ENCODE peak calls at places on chromosomes 4 and X, in eight cellular contexts. Z is dorsolateral prefrontal cortex, L is fibroblast of mammary gland, F is Peyer's patch, E is fibroblast of lung, S is heart right ventricle, R is choroid plexus epithelial cell, J is suprapubic skin. I is an unnamed sample.
A peak's percentile ranks its signal among the peaks of the same experiment; 100 is the strongest.

GRCh38 chr4:168509786-168510185 is 12.9 kb downstream of the PALLD start:
- DNase-seq in Z (no peak), L (peak; percentile 94), F (no peak), E (peak; percentile 80), S (no peak), R (peak; percentile 93), J (no peak), I (no peak)

GRCh38 chr4:38141808-38142500 is 181.8 kb downstream of the PTTG2 start:
- DNase-seq in Z (no peak), L (peak; percentile 94), F (no peak), E (peak; percentile 83), S (no peak), R (peak; percentile 63), J (peak; percentile 70), I (no peak)

GRCh38 chr4:157005193-157005592 is 33.6 kb upstream of the PDGFC start:
- DNase-seq in Z (no peak), L (no peak), F (no peak), E (no peak), S (no peak), R (no peak), J (no peak), I (no peak)

GRCh38 chrX:11135483-11136185 is 24.5 kb downstream of the HCCS start:
- DNase-seq in Z (no peak), L (no peak), F (no peak), E (no peak), S (no peak), R (no peak), J (no peak), I (no peak)

GRCh38 chr4:182748283-182748682 is 168.9 kb downstream of the DCTD start:
- DNase-seq in Z (no peak), L (no peak), F (no peak), E (no peak), S (no peak), R (no peak), J (no peak), I (no peak)

GRCh38 chr4:184937030-184937710 is 81.1 kb upstream of the HELT start:
- DNase-seq in Z (no peak), L (no peak), F (no peak), E (no peak), S (no peak), R (no peak), J (no peak), I (peak; percentile 32)

GRCh38 chr4:8353912-8354453 is 84.4 kb downstream of the HTRA3 start:
- DNase-seq in Z (no peak), L (peak; percentile 22), F (no peak), E (peak; percentile 91), S (no peak), R (peak; percentile 84), J (no peak), I (no peak)

GRCh38 chr4:153553155-153553819 is 87.1 kb downstream of the TMEM131L start:
- DNase-seq in Z (no peak), L (no peak), F (no peak), E (peak; percentile 20), S (no peak), R (no peak), J (no peak), I (no peak)

GRCh38 chrX:19670854-19671620 is 155.7 kb upstream of the MAP3K15 start:
- DNase-seq in Z (peak; percentile 43), L (peak; percentile 87), F (peak; percentile 56), E (peak; percentile 84), S (peak; percentile 18), R (peak; percentile 61), J (no peak), I (no peak)

GRCh38 chrX:69082055-69082752 is 83.0 kb downstream of the PJA1 start:
- DNase-seq in Z (no peak), L (no peak), F (no peak), E (no peak), S (no peak), R (no peak), J (no peak), I (no peak)

GRCh38 chr4:101345271-101345595 is 2.1 kb downstream of the PPP3CA start:
- DNase-seq in Z (peak; percentile 54), L (peak; percentile 58), F (no peak), E (peak; percentile 43), S (no peak), R (peak; percentile 55), J (no peak), I (peak; percentile 12)

GRCh38 chrX:151384807-151385206 is 12.2 kb upstream of the VMA21 start:
- DNase-seq in Z (no peak), L (no peak), F (no peak), E (no peak), S (no peak), R (no peak), J (no peak), I (peak; percentile 19)

GRCh38 chr4:1622956-1623355 is 61.2 kb downstream of the FAM53A start:
- DNase-seq in Z (no peak), L (no peak), F (no peak), E (no peak), S (no peak), R (no peak), J (no peak), I (no peak)

GRCh38 chr4:1621526-1621925 is 62.6 kb downstream of the FAM53A start:
- DNase-seq in Z (no peak), L (no peak), F (no peak), E (no peak), S (no peak), R (no peak), J (no peak), I (no peak)

GRCh38 chr4:1623821-1624518 is 60.1 kb downstream of the FAM53A start:
- DNase-seq in Z (no peak), L (no peak), F (no peak), E (no peak), S (no peak), R (no peak), J (no peak), I (no peak)

GRCh38 chr4:1623390-1623789 is 60.7 kb downstream of the FAM53A start:
- DNase-seq in Z (no peak), L (no peak), F (no peak), E (no peak), S (no peak), R (no peak), J (no peak), I (no peak)

DNA sequence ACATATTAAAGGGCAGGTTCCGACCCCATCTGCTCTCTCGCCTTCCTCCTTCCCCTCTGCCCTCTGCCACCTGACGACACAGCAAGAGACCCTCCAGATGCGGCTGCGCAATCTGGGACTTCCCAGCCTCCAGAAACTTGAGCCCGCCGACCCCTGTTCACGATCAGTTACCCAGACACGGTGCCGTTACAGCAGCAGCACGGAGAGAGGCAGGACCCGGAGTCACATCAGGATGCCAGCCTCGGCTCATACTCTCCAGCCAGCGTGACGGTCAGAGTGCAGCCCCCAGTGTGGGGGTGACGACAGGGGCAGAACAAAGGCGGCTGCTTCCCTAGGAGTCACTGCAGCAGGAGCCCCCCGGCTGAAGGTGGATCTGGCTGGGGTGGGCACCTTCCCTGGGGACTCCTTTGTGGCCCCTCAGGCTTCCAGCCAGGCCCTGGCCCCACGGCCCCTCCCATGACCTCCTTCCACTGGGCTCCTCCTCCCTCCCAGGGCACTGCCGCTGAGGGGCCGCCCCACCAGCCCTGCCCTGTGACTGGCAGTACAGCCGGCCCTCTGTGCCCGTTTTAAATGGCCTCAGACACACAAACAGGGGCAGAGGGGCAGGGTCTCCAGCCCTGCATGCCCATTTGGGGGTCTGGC is 62.0 kb downstream of the FAM53A start:
- DNase-seq in Z (no peak), L (no peak), F (no peak), E (no peak), S (no peak), R (no peak), J (no peak), I (no peak)
- TF ChIP-seq CTCF in Z (no peak), L (no peak), F (no peak), E (no peak), S (no peak), R (no peak), J (no peak), I (no peak)

GRCh38 chr4:119025440-119025839 is 110.2 kb upstream of the MYOZ2 start:
- DNase-seq in Z (no peak), L (peak; percentile 77), F (no peak), E (peak; percentile 77), S (no peak), R (peak; percentile 84), J (no peak), I (peak; percentile 51)

GRCh38 chr4:119028296-119028695 is 107.3 kb upstream of the MYOZ2 start:
- DNase-seq in Z (no peak), L (no peak), F (no peak), E (no peak), S (no peak), R (no peak), J (no peak), I (no peak)

GRCh38 chr4:119027815-119028214 is 107.8 kb upstream of the MYOZ2 start:
- DNase-seq in Z (no peak), L (no peak), F (no peak), E (no peak), S (no peak), R (no peak), J (no peak), I (no peak)

GRCh38 chr4:119025916-119026661 is 109.5 kb upstream of the MYOZ2 start:
- DNase-seq in Z (no peak), L (peak; percentile 95), F (no peak), E (peak; percentile 91), S (no peak), R (peak; percentile 97), J (no peak), I (peak; percentile 50)

DNA sequence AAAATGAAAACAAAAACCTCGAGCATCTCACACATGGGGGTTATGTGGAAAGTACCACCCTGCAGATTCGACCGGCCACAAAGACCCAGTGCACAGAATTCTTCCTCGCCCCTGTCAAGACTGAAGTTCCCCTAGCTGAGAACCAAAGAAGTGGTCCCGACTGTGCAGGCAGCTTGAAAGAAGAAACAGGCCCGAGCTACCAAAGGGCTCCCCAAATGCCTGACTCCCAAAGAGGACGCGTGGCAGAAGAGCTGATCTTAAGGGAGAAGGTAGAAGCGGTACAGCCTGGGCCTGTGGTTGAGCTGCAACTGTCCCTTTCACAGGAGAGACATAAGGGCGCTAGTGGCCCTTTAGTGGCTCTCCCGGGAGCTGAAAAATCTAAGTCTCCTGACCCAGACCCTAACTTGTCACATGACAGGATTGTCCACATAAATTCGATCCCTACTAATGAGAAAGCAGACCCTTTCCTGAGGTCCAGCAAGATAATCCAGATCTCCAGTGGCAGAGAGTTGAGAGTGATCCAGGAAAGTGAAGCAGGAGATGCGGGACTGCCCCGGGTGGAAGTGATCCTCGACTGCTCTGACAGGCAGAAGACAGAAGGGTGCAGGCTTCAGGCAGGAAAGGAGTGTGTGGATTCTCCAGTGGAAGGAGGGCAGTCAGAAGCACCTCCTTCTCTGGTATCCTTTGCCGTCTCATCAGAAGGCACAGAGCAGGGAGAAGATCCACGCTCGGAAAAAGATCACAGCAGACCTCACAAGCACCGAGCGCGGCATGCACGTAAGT is 108.8 kb upstream of the MYOZ2 start:
- DNase-seq in Z (no peak), L (peak; percentile 56), F (no peak), E (no peak), S (no peak), R (peak; percentile 17), J (no peak), I (no peak)
- H3K4me3 ChIP-seq in Z (peak overlapping the region; percentile 21), L (peak overlapping the region; percentile 11), F (peak overlapping the region; percentile 35), E (no peak overlapping the region), S (peak overlapping the region; percentile 23), R (peak overlapping the region; percentile 15), J (peak overlapping the region; percentile 17), I (peak overlapping the region; percentile 0)

GRCh38 chrX:124467202-124467601 is 120.8 kb downstream of the SH2D1A start:
- DNase-seq in Z (no peak), L (no peak), F (no peak), E (no peak), S (no peak), R (no peak), J (no peak), I (no peak)
- TF ChIP-seq CTCF in Z (no peak), L (no peak), F (no peak), E (no peak), S (no peak), R (no peak), J (no peak), I (no peak)

GRCh38 chr4:48635980-48636379 is 144.1 kb downstream of the FRYL start:
- DNase-seq in Z (no peak), L (no peak), F (no peak), E (no peak), S (no peak), R (no peak), J (no peak), I (no peak)
- H3K4me3 ChIP-seq in Z (no peak overlapping the region), L (no peak overlapping the region), F (no peak overlapping the region), E (no peak overlapping the region), S (no peak overlapping the region), R (no peak overlapping the region), J (no peak overlapping the region), I (no peak overlapping the region)

I was measured in prostate gland.